ENCODE peak calls at places on chromosome 14, in four cellular contexts. A is COLO829, Z is KG1, G is MM.1S. P is an unnamed sample.

GRCh38 chr14:105315211-105315721 is 718 bp downstream of the PACS2 start:
- DNase-seq in Z (no peak), G (peak), A (no peak), P (peak)

GRCh38 chr14:59331217-59331616 is 134.0 kb downstream of the GPR135 start:
- DNase-seq in A (no peak), G (no peak), Z (no peak), P (no peak)

GRCh38 chr14:33103966-33104365 is 165.3 kb downstream of the NPAS3 start:
- DNase-seq in G (no peak), A (no peak), Z (no peak), P (no peak)

GRCh38 chr14:71753976-71754375 is 178.3 kb upstream of the RGS6 start:
- DNase-seq in Z (no peak), G (no peak), A (no peak), P (no peak)

GRCh38 chr14:68941820-68942219 is 37.3 kb downstream of the ACTN1 start:
- DNase-seq in G (no peak), Z (no peak), A (peak), P (no peak)

GRCh38 chr14:23091294-23092225 is 3.4 kb downstream of the ACIN1 start:
- DNase-seq in G (no peak), A (no peak), Z (no peak), P (no peak)

GRCh38 chr14:77307099-77307496 is 13.6 kb downstream of the POMT2 start:
- DNase-seq in Z (no peak), G (no peak), A (peak), P (no peak)

GRCh38 chr14:94388027-94388895 is at the start of gene SERPINA1:
- DNase-seq in G (no peak), Z (no peak), A (peak), P (no peak)

GRCh38 chr14:103550451-103551337 is 11.8 kb downstream of the BAG5 start:
- DNase-seq in A (no peak), G (no peak), Z (no peak), P (no peak)

GRCh38 chr14:100438678-100439592 is 115.8 kb downstream of the SLC25A47 start:
- DNase-seq in Z (no peak), A (peak), G (no peak), P (no peak)

GRCh38 chr14:86530457-86530856 is 1000.5 kb downstream of the FLRT2 start:
- DNase-seq in G (no peak), Z (no peak), A (no peak), P (no peak)

GRCh38 chr14:104086210-104086660 is 735 bp downstream of the ASPG start:
- DNase-seq in Z (no peak), A (no peak), G (no peak), P (no peak)

GRCh38 chr14:85288041-85288440 is 241.9 kb upstream of the FLRT2 start:
- DNase-seq in G (no peak), A (no peak), Z (no peak), P (no peak)

GRCh38 chr14:75259510-75259855 is 19.1 kb upstream of the FOS start:
- DNase-seq in A (no peak), Z (no peak), G (no peak), P (no peak)

GRCh38 chr14:92946847-92947545 is 24.0 kb downstream of the CHGA start:
- DNase-seq in G (no peak), A (no peak), Z (no peak), P (no peak)

GRCh38 chr14:101122114-101122854 is 218.8 kb upstream of the RTL1 start:
- DNase-seq in Z (no peak), A (no peak), G (no peak), P (no peak)

GRCh38 chr14:103641181-103641580 is 12.2 kb downstream of the KLC1 start:
- DNase-seq in G (no peak), Z (no peak), A (no peak), P (no peak)

GRCh38 chr14:50961606-50962259 is 17.4 kb upstream of the PYGL start:
- DNase-seq in Z (no peak), A (peak), G (no peak), P (no peak)

GRCh38 chr14:80850197-80850814 is 91.2 kb downstream of the CEP128 start:
- DNase-seq in A (peak), Z (no peak), G (peak), P (peak)

GRCh38 chr14:52910597-52910996 is 40.3 kb downstream of the FERMT2 start:
- DNase-seq in Z (no peak), A (no peak), G (no peak), P (no peak)

GRCh38 chr14:65745396-65746190 is 333.1 kb downstream of the FUT8 start:
- DNase-seq in A (no peak), Z (no peak), G (no peak), P (no peak)

GRCh38 chr14:32121948-32122347 is 44.8 kb downstream of the ARHGAP5 start:
- DNase-seq in A (no peak), Z (no peak), G (no peak), P (no peak)

GRCh38 chr14:31261523-31261858 is 53.9 kb upstream of the HECTD1 start:
- DNase-seq in A (no peak), Z (no peak), G (no peak), P (no peak)

GRCh38 chr14:24013654-24014514 is 25.2 kb downstream of the DHRS4L2 start:
- DNase-seq in A (peak), G (peak), Z (peak), P (peak)

GRCh38 chr14:58633831-58634230 is 3.9 kb upstream of the DACT1 start:
- DNase-seq in Z (no peak), G (no peak), A (no peak), P (no peak)